ENCODE peak calls at places on chromosomes 4 and X, in ten cellular contexts. One of them, this sample, is unnamed.

GRCh38 chrX:21955398-21956189 is 15.1 kb downstream of the SMS start:
- DNase-seq in NCI-H1092: no peak
- DNase-seq in ELR: no peak
- DNase-seq in ovary: no peak
- DNase-seq in NCI-H2029 treated with DMSO at 0.1 percent for 48 hours: no peak
- DNase-seq in GM12865: no peak
- DNase-seq in DMS153: no peak
- DNase-seq in H1: no peak
- DNase-seq in BE2C: no peak
- DNase-seq in omental fat pad: no peak
- DNase-seq in this sample: no peak

GRCh38 chr4:152460488-152460887 is 75.4 kb downstream of the FBXW7 start:
- DNase-seq in NCI-H1092: no peak
- DNase-seq in ELR: peak
- DNase-seq in ovary: no peak
- DNase-seq in NCI-H2029 treated with DMSO at 0.1 percent for 48 hours: no peak
- DNase-seq in GM12865: peak
- DNase-seq in DMS153: no peak
- DNase-seq in H1: no peak
- DNase-seq in BE2C: no peak
- DNase-seq in omental fat pad: no peak
- DNase-seq in this sample: no peak

GRCh38 chr4:37644962-37645361 is 41.2 kb downstream of the RELL1 start:
- DNase-seq in NCI-H1092: no peak
- DNase-seq in ELR: no peak
- DNase-seq in ovary: no peak
- DNase-seq in NCI-H2029 treated with DMSO at 0.1 percent for 48 hours: no peak
- DNase-seq in GM12865: no peak
- DNase-seq in DMS153: no peak
- DNase-seq in H1: no peak
- DNase-seq in BE2C: no peak
- DNase-seq in omental fat pad: no peak
- DNase-seq in this sample: no peak

GRCh38 chrX:19613645-19614323 is 98.5 kb upstream of the MAP3K15 start:
- DNase-seq in NCI-H1092: no peak
- DNase-seq in ELR: no peak
- DNase-seq in ovary: no peak
- DNase-seq in NCI-H2029 treated with DMSO at 0.1 percent for 48 hours: no peak
- DNase-seq in GM12865: no peak
- DNase-seq in DMS153: no peak
- DNase-seq in H1: no peak
- DNase-seq in BE2C: no peak
- DNase-seq in omental fat pad: no peak
- DNase-seq in this sample: no peak

GRCh38 chrX:149506349-149506748 is 1.2 kb upstream of the IDS start:
- DNase-seq in NCI-H1092: no peak
- DNase-seq in ELR: no peak
- DNase-seq in ovary: no peak
- DNase-seq in NCI-H2029 treated with DMSO at 0.1 percent for 48 hours: no peak
- DNase-seq in GM12865: no peak
- DNase-seq in DMS153: no peak
- DNase-seq in H1: no peak
- DNase-seq in BE2C: no peak
- DNase-seq in omental fat pad: no peak
- DNase-seq in this sample: no peak

GRCh38 chr4:125313497-125313896 is 1.3 kb upstream of the FAT4 start:
- DNase-seq in NCI-H1092: peak
- DNase-seq in ELR: peak
- DNase-seq in ovary: no peak
- DNase-seq in NCI-H2029 treated with DMSO at 0.1 percent for 48 hours: peak
- DNase-seq in GM12865: peak
- DNase-seq in DMS153: peak
- DNase-seq in H1: no peak
- DNase-seq in BE2C: peak
- DNase-seq in omental fat pad: no peak
- DNase-seq in this sample: peak

GRCh38 chr4:70619288-70619687 is 9.3 kb upstream of the ENAM start:
- DNase-seq in NCI-H1092: no peak
- DNase-seq in ELR: no peak
- DNase-seq in ovary: no peak
- DNase-seq in NCI-H2029 treated with DMSO at 0.1 percent for 48 hours: no peak
- DNase-seq in GM12865: no peak
- DNase-seq in DMS153: no peak
- DNase-seq in H1: no peak
- DNase-seq in BE2C: no peak
- DNase-seq in omental fat pad: no peak
- DNase-seq in this sample: no peak

GRCh38 chrX:72569786-72570185 is 2.9 kb downstream of the HDAC8 start:
- DNase-seq in NCI-H1092: no peak
- DNase-seq in ELR: peak
- DNase-seq in ovary: no peak
- DNase-seq in NCI-H2029 treated with DMSO at 0.1 percent for 48 hours: no peak
- DNase-seq in GM12865: no peak
- DNase-seq in DMS153: no peak
- DNase-seq in H1: no peak
- DNase-seq in BE2C: no peak
- DNase-seq in omental fat pad: no peak
- DNase-seq in this sample: no peak

GRCh38 chr4:188869581-188869980 is 730.3 kb downstream of the TRIML1 start:
- DNase-seq in NCI-H1092: no peak
- DNase-seq in ELR: no peak
- DNase-seq in ovary: no peak
- DNase-seq in NCI-H2029 treated with DMSO at 0.1 percent for 48 hours: no peak
- DNase-seq in GM12865: no peak
- DNase-seq in DMS153: no peak
- DNase-seq in H1: no peak
- DNase-seq in BE2C: no peak
- DNase-seq in omental fat pad: no peak
- DNase-seq in this sample: no peak

GRCh38 chr4:180160195-180160985 is 2082.8 kb upstream of the TENM3 start:
- DNase-seq in NCI-H1092: no peak
- DNase-seq in ELR: peak
- DNase-seq in ovary: no peak
- DNase-seq in NCI-H2029 treated with DMSO at 0.1 percent for 48 hours: no peak
- DNase-seq in GM12865: no peak
- DNase-seq in DMS153: no peak
- DNase-seq in H1: no peak
- DNase-seq in BE2C: no peak
- DNase-seq in omental fat pad: no peak
- DNase-seq in this sample: no peak

GRCh38 chr4:143531368-143531767 is 17.9 kb downstream of the SMARCA5 start:
- DNase-seq in NCI-H1092: no peak
- DNase-seq in ELR: peak
- DNase-seq in ovary: no peak
- DNase-seq in NCI-H2029 treated with DMSO at 0.1 percent for 48 hours: no peak
- DNase-seq in GM12865: no peak
- DNase-seq in DMS153: no peak
- DNase-seq in H1: no peak
- DNase-seq in BE2C: no peak
- DNase-seq in omental fat pad: no peak
- DNase-seq in this sample: no peak

GRCh38 chr4:182454440-182455013 is 211.3 kb downstream of the TENM3 start:
- DNase-seq in NCI-H1092: no peak
- DNase-seq in ELR: no peak
- DNase-seq in ovary: no peak
- DNase-seq in NCI-H2029 treated with DMSO at 0.1 percent for 48 hours: no peak
- DNase-seq in GM12865: no peak
- DNase-seq in DMS153: no peak
- DNase-seq in H1: no peak
- DNase-seq in BE2C: no peak
- DNase-seq in omental fat pad: no peak
- DNase-seq in this sample: no peak

GRCh38 chrX:54397113-54397512 is 39.3 kb upstream of the WNK3 start:
- DNase-seq in NCI-H1092: no peak
- DNase-seq in ELR: no peak
- DNase-seq in ovary: no peak
- DNase-seq in NCI-H2029 treated with DMSO at 0.1 percent for 48 hours: no peak
- DNase-seq in GM12865: no peak
- DNase-seq in DMS153: no peak
- DNase-seq in H1: no peak
- DNase-seq in BE2C: no peak
- DNase-seq in omental fat pad: no peak
- DNase-seq in this sample: no peak

GRCh38 chr4:121554377-121554776 is 142.4 kb downstream of the ANXA5 start:
- DNase-seq in NCI-H1092: no peak
- DNase-seq in ELR: no peak
- DNase-seq in ovary: no peak
- DNase-seq in NCI-H2029 treated with DMSO at 0.1 percent for 48 hours: no peak
- DNase-seq in GM12865: no peak
- DNase-seq in DMS153: no peak
- DNase-seq in H1: no peak
- DNase-seq in BE2C: no peak
- DNase-seq in omental fat pad: no peak
- DNase-seq in this sample: no peak

GRCh38 chr4:68070302-68070701 is 59.4 kb downstream of the TMPRSS11F start:
- DNase-seq in NCI-H1092: no peak
- DNase-seq in ELR: no peak
- DNase-seq in ovary: no peak
- DNase-seq in NCI-H2029 treated with DMSO at 0.1 percent for 48 hours: no peak
- DNase-seq in GM12865: no peak
- DNase-seq in DMS153: no peak
- DNase-seq in H1: peak
- DNase-seq in BE2C: no peak
- DNase-seq in omental fat pad: no peak
- DNase-seq in this sample: no peak

This sample was measured in LNCaP clone FGC.